ENCODE peak calls at places on chromosomes 3 and 15, in six cellular contexts. F is astrocyte of the spinal cord, Y is glutamatergic neuron, V is esophagus squamous epithelium, G is mesothelial cell of epicardium, W is psoas muscle. B is an unnamed sample.

GRCh38 chr3:14431928-14432834 is 29.8 kb downstream of the SLC6A6 start:
- DNase-seq in F (peak), Y (peak), V (peak), G (peak), W (peak), B (peak)

GRCh38 chr15:82045179-82045891 is 483 bp downstream of the MEX3B start:
- DNase-seq in F (peak), Y (peak), V (no peak), G (peak), W (peak), B (peak)

GRCh38 chr3:13427662-13428603 is 7.8 kb upstream of the NUP210 start:
- DNase-seq in F (no peak), Y (no peak), V (no peak), G (no peak), W (no peak), B (no peak)

GRCh38 chr3:180048840-180049239 is 12.1 kb upstream of the PEX5L start:
- DNase-seq in F (peak), Y (no peak), V (no peak), G (no peak), W (no peak), B (no peak)

GRCh38 chr15:89088605-89089315 is 504 bp downstream of the ABHD2 start:
- DNase-seq in F (no peak), Y (peak), V (no peak), G (peak), W (peak), B (peak)

GRCh38 chr15:58932791-58933310 is 628 bp downstream of the SLTM start:
- DNase-seq in F (peak), Y (peak), V (no peak), G (peak), W (no peak), B (no peak)

GRCh38 chr3:128903501-128903900 is 24.1 kb downstream of the ACAD9 start:
- DNase-seq in F (no peak), Y (no peak), V (no peak), G (no peak), W (no peak), B (no peak)

GRCh38 chr3:50365080-50365841 is 5.9 kb upstream of the TMEM115 start:
- DNase-seq in F (peak), Y (peak), V (peak), G (peak), W (peak), B (peak)

GRCh38 chr3:144429719-144430121 is 458.1 kb downstream of the DIPK2A start:
- DNase-seq in F (no peak), Y (no peak), V (no peak), G (no peak), W (no peak), B (no peak)

GRCh38 chr15:79101866-79102581 is 11.4 kb upstream of the RASGRF1 start:
- DNase-seq in F (no peak), Y (no peak), V (no peak), G (no peak), W (no peak), B (no peak)

GRCh38 chr15:49423021-49423420 is at the start of gene FGF7:
- DNase-seq in F (peak), Y (no peak), V (no peak), G (no peak), W (no peak), B (no peak)

GRCh38 chr15:66800584-66801235 is 98.7 kb downstream of the SMAD6 start:
- DNase-seq in F (no peak), Y (no peak), V (no peak), G (no peak), W (no peak), B (no peak)

GRCh38 chr3:187889601-187890404 is 144.5 kb upstream of the BCL6 start:
- DNase-seq in F (no peak), Y (no peak), V (no peak), G (no peak), W (peak), B (no peak)

GRCh38 chr3:125129512-125129962 is 73.7 kb upstream of the HEG1 start:
- DNase-seq in F (peak), Y (no peak), V (no peak), G (no peak), W (peak), B (no peak)

GRCh38 chr15:72827216-72827615 is 43.7 kb upstream of the ADPGK start:
- DNase-seq in F (no peak), Y (no peak), V (no peak), G (no peak), W (no peak), B (no peak)

GRCh38 chr15:71591057-71591456 is 219.3 kb upstream of the NR2E3 start:
- DNase-seq in F (no peak), Y (no peak), V (no peak), G (no peak), W (no peak), B (no peak)

GRCh38 chr3:168883145-168883544 is 780.4 kb downstream of the MECOM start:
- DNase-seq in F (no peak), Y (no peak), V (no peak), G (no peak), W (no peak), B (no peak)

GRCh38 chr3:156298014-156298413 is 177.6 kb downstream of the KCNAB1 start:
- DNase-seq in F (no peak), Y (no peak), V (no peak), G (no peak), W (no peak), B (no peak)

GRCh38 chr3:22450785-22451400 is 699.9 kb upstream of the ZNF385D start:
- DNase-seq in F (peak), Y (no peak), V (no peak), G (no peak), W (no peak), B (no peak)

DNA sequence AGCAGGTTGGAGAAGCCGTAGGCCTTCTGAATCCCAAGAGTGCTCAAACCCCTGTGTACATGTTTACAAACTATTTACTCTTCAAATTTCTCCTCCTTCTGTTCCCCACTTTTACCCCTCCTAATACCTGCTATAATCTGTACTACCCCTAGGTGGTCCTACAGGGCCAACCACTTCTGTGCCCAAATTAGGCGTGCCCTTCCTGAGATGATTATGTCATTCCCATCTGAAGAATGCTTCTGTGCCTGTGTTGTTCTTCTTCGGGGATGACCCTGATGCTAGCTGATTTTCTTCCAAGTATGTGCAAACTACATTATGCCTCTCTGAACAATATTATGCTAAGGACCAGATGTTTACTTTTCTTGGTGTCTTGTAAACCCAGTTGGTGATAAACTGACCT is 20.5 kb downstream of the RBP2 start:
- DNase-seq in F (no peak), Y (no peak), V (no peak), G (no peak), W (no peak), B (no peak)
- TF ChIP-seq CTCF in F (peak), Y (peak), V (no peak), G (peak), W (no peak), B (peak)

GRCh38 chr3:134453631-134454030 is 32.2 kb downstream of the ANAPC13 start:
- DNase-seq in F (no peak), Y (no peak), V (no peak), G (no peak), W (no peak), B (no peak)
- TF ChIP-seq CTCF in F (peak), Y (no peak), V (no peak), G (no peak), W (no peak), B (no peak)

GRCh38 chr3:186512570-186513302 is 31.4 kb downstream of the CRYGS start:
- DNase-seq in F (no peak), Y (no peak), V (no peak), G (no peak), W (no peak), B (no peak)

GRCh38 chr3:186511702-186512101 is 32.5 kb downstream of the CRYGS start:
- DNase-seq in F (no peak), Y (no peak), V (no peak), G (no peak), W (no peak), B (no peak)

GRCh38 chr3:186509423-186509822 is 34.8 kb downstream of the CRYGS start:
- DNase-seq in F (no peak), Y (no peak), V (no peak), G (no peak), W (no peak), B (no peak)

GRCh38 chr3:186511245-186511644 is 32.9 kb downstream of the CRYGS start:
- DNase-seq in F (no peak), Y (no peak), V (no peak), G (no peak), W (no peak), B (no peak)

GRCh38 chr3:186510374-186511079 is 33.7 kb downstream of the CRYGS start:
- DNase-seq in F (peak), Y (no peak), V (no peak), G (no peak), W (no peak), B (no peak)
- TF ChIP-seq CTCF in F (peak), Y (no peak), V (no peak), G (no peak), W (no peak), B (no peak)

GRCh38 chr15:91055548-91056331 is 33.3 kb upstream of the VPS33B start:
- DNase-seq in F (peak), Y (peak), V (no peak), G (no peak), W (no peak), B (peak)
- TF ChIP-seq CTCF in F (peak), Y (peak), V (peak), G (peak), W (peak), B (peak)

DNA sequence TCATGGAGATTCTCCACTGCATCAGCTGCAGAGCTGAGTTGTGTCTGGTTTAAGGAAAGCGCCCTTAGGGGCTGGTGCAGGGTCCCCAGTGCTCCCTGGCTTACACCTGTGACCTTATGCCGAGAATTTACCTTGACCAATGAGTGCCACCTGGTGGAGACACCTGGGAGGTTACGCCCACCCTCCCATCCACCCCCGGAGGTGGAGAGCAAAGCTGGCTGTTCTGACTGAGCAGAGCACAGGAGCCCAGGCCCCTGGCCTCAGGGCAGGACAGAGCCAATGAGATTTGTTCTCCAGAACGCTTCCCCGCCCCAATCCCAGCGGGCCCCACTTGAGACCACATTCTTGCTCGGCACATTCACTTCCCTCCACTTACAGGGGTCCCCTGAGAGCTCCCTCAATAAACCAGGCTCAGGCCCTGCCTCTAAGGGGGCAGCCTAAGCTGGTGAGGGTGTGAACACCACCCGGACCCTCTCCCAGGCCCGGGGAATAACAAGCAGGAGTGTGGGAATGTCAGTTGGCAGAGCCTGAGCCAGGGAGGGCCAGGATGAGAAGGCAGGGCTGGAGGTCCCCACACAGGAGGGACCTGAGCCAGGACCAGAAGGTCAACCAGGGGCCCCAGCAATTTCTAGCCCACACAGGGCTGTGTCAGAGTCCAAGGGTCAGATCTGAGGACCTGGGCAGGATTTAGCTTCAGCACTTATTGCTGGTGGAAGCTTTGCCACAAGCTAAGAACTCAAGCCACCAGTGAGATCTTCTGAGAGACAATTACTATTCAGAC is 117.1 kb downstream of the TPRA1 start:
- DNase-seq in F (no peak), Y (peak), V (no peak), G (no peak), W (no peak), B (peak)
- TF ChIP-seq CTCF in F (peak), Y (peak), V (peak), G (no peak), W (no peak), B (peak)

GRCh38 chr3:43996379-43997301 is 245.0 kb upstream of the TOPAZ1 start:
- DNase-seq in F (peak), Y (peak), V (no peak), G (no peak), W (no peak), B (peak)
- TF ChIP-seq CTCF in F (peak), Y (no peak), V (no peak), G (no peak), W (no peak), B (no peak)

GRCh38 chr3:74353039-74353438 is 261.4 kb downstream of the CNTN3 start:
- DNase-seq in F (no peak), Y (peak), V (no peak), G (no peak), W (no peak), B (peak)
- TF ChIP-seq CTCF in F (no peak), Y (no peak), V (no peak), G (no peak), W (no peak), B (peak)

GRCh38 chr3:154728285-154728684 is 298.3 kb upstream of the GPR149 start:
- DNase-seq in F (no peak), Y (no peak), V (no peak), G (no peak), W (no peak), B (no peak)

GRCh38 chr3:154730221-154730620 is 300.2 kb upstream of the GPR149 start:
- DNase-seq in F (no peak), Y (no peak), V (no peak), G (no peak), W (no peak), B (no peak)
- TF ChIP-seq CTCF in F (no peak), Y (no peak), V (no peak), G (no peak), W (peak), B (no peak)

B was measured in endothelial cell.